ENCODE peak calls at places on chromosomes 11 and 22, in six cellular contexts. One of them, this sample, is unnamed.

GRCh38 chr11:73317373-73317772 is 9.3 kb downstream of the ARHGEF17 start:
- DNase-seq in right lobe of liver: no peak
- DNase-seq in heart right ventricle: peak
- DNase-seq in foreskin fibroblast: no peak
- DNase-seq in hippocampal formation: peak
- DNase-seq in aorta: peak
- DNase-seq in this sample: no peak

GRCh38 chr11:47997063-47998053 is 17.0 kb downstream of the PTPRJ start:
- DNase-seq in right lobe of liver: peak
- DNase-seq in heart right ventricle: no peak
- DNase-seq in foreskin fibroblast: no peak
- DNase-seq in hippocampal formation: no peak
- DNase-seq in aorta: no peak
- DNase-seq in this sample: no peak

GRCh38 chr11:62552931-62553838 is 6.6 kb upstream of the AHNAK start:
- DNase-seq in right lobe of liver: peak
- DNase-seq in heart right ventricle: peak
- DNase-seq in foreskin fibroblast: peak
- DNase-seq in hippocampal formation: no peak
- DNase-seq in aorta: peak
- DNase-seq in this sample: no peak

GRCh38 chr11:122893131-122893530 is 10.6 kb downstream of the JHY start:
- DNase-seq in right lobe of liver: no peak
- DNase-seq in heart right ventricle: no peak
- DNase-seq in foreskin fibroblast: no peak
- DNase-seq in hippocampal formation: no peak
- DNase-seq in aorta: no peak
- DNase-seq in this sample: no peak

GRCh38 chr11:77525455-77526091 is 51.7 kb upstream of the PAK1 start:
- DNase-seq in right lobe of liver: no peak
- DNase-seq in heart right ventricle: no peak
- DNase-seq in foreskin fibroblast: no peak
- DNase-seq in hippocampal formation: peak
- DNase-seq in aorta: no peak
- DNase-seq in this sample: no peak

GRCh38 chr22:48850658-48851287 is 976.9 kb downstream of the BRD1 start:
- DNase-seq in right lobe of liver: no peak
- DNase-seq in heart right ventricle: no peak
- DNase-seq in foreskin fibroblast: no peak
- DNase-seq in hippocampal formation: no peak
- DNase-seq in aorta: no peak
- DNase-seq in this sample: no peak

GRCh38 chr11:81005595-81005994 is 1564.8 kb upstream of the TENM4 start:
- DNase-seq in right lobe of liver: no peak
- DNase-seq in heart right ventricle: no peak
- DNase-seq in foreskin fibroblast: peak
- DNase-seq in hippocampal formation: no peak
- DNase-seq in aorta: no peak
- DNase-seq in this sample: no peak

GRCh38 chr11:57426439-57426753 is 525 bp downstream of the SLC43A3 start:
- DNase-seq in right lobe of liver: peak
- DNase-seq in heart right ventricle: no peak
- DNase-seq in foreskin fibroblast: no peak
- DNase-seq in hippocampal formation: no peak
- DNase-seq in aorta: no peak
- DNase-seq in this sample: no peak

GRCh38 chr11:75371930-75372876 is 20.7 kb upstream of the ARRB1 start:
- DNase-seq in right lobe of liver: no peak
- DNase-seq in heart right ventricle: no peak
- DNase-seq in foreskin fibroblast: peak
- DNase-seq in hippocampal formation: no peak
- DNase-seq in aorta: no peak
- DNase-seq in this sample: no peak

GRCh38 chr11:76047766-76048165 is 158.5 kb downstream of the WNT11 start:
- DNase-seq in right lobe of liver: no peak
- DNase-seq in heart right ventricle: no peak
- DNase-seq in foreskin fibroblast: no peak
- DNase-seq in hippocampal formation: no peak
- DNase-seq in aorta: no peak
- DNase-seq in this sample: no peak

GRCh38 chr11:66363805-66364535 is 7.6 kb downstream of the SLC29A2 start:
- DNase-seq in right lobe of liver: no peak
- DNase-seq in heart right ventricle: peak
- DNase-seq in foreskin fibroblast: no peak
- DNase-seq in hippocampal formation: no peak
- DNase-seq in aorta: no peak
- DNase-seq in this sample: peak

GRCh38 chr11:77044356-77044755 is 10.2 kb downstream of the B3GNT6 start:
- DNase-seq in right lobe of liver: no peak
- DNase-seq in heart right ventricle: no peak
- DNase-seq in foreskin fibroblast: no peak
- DNase-seq in hippocampal formation: no peak
- DNase-seq in aorta: no peak
- DNase-seq in this sample: no peak

GRCh38 chr11:35145249-35145648 is 6.3 kb downstream of the CD44 start:
- DNase-seq in right lobe of liver: peak
- DNase-seq in heart right ventricle: no peak
- DNase-seq in foreskin fibroblast: peak
- DNase-seq in hippocampal formation: no peak
- DNase-seq in aorta: peak
- DNase-seq in this sample: peak

GRCh38 chr11:2890466-2891241 is 5.1 kb upstream of the CDKN1C start:
- DNase-seq in right lobe of liver: peak
- DNase-seq in heart right ventricle: peak
- DNase-seq in foreskin fibroblast: peak
- DNase-seq in hippocampal formation: no peak
- DNase-seq in aorta: no peak
- DNase-seq in this sample: no peak

GRCh38 chr11:113436672-113437252 is 38.4 kb downstream of the DRD2 start:
- DNase-seq in right lobe of liver: no peak
- DNase-seq in heart right ventricle: no peak
- DNase-seq in foreskin fibroblast: no peak
- DNase-seq in hippocampal formation: no peak
- DNase-seq in aorta: no peak
- DNase-seq in this sample: no peak

GRCh38 chr11:32658639-32659406 is 75.2 kb downstream of the EIF3M start:
- DNase-seq in right lobe of liver: no peak
- DNase-seq in heart right ventricle: no peak
- DNase-seq in foreskin fibroblast: peak
- DNase-seq in hippocampal formation: no peak
- DNase-seq in aorta: no peak
- DNase-seq in this sample: no peak

GRCh38 chr11:77082838-77083552 is 16.2 kb downstream of the CAPN5 start:
- DNase-seq in right lobe of liver: peak
- DNase-seq in heart right ventricle: peak
- DNase-seq in foreskin fibroblast: no peak
- DNase-seq in hippocampal formation: no peak
- DNase-seq in aorta: peak
- DNase-seq in this sample: no peak

GRCh38 chr11:112195906-112196305 is 20.6 kb downstream of the BCO2 start:
- DNase-seq in right lobe of liver: no peak
- DNase-seq in heart right ventricle: no peak
- DNase-seq in foreskin fibroblast: no peak
- DNase-seq in hippocampal formation: no peak
- DNase-seq in aorta: no peak
- DNase-seq in this sample: no peak

GRCh38 chr11:128502736-128503135 is 84.6 kb downstream of the ETS1 start:
- DNase-seq in right lobe of liver: no peak
- DNase-seq in heart right ventricle: no peak
- DNase-seq in foreskin fibroblast: peak
- DNase-seq in hippocampal formation: no peak
- DNase-seq in aorta: no peak
- DNase-seq in this sample: no peak

GRCh38 chr11:198236-198806 is 5.4 kb downstream of the SCGB1C1 start:
- DNase-seq in right lobe of liver: peak
- DNase-seq in heart right ventricle: no peak
- DNase-seq in foreskin fibroblast: no peak
- DNase-seq in hippocampal formation: no peak
- DNase-seq in aorta: peak
- DNase-seq in this sample: no peak

GRCh38 chr11:68338041-68338800 is 25.8 kb downstream of the LRP5 start:
- DNase-seq in right lobe of liver: no peak
- DNase-seq in heart right ventricle: no peak
- DNase-seq in foreskin fibroblast: no peak
- DNase-seq in hippocampal formation: no peak
- DNase-seq in aorta: peak
- DNase-seq in this sample: no peak

GRCh38 chr11:61586792-61587430 is 6.0 kb upstream of the SYT7 start:
- DNase-seq in right lobe of liver: no peak
- DNase-seq in heart right ventricle: no peak
- DNase-seq in foreskin fibroblast: no peak
- DNase-seq in hippocampal formation: no peak
- DNase-seq in aorta: no peak
- DNase-seq in this sample: no peak

GRCh38 chr22:18970180-18970947 is 34.3 kb upstream of the PRODH start:
- DNase-seq in right lobe of liver: no peak
- DNase-seq in heart right ventricle: no peak
- DNase-seq in foreskin fibroblast: no peak
- DNase-seq in hippocampal formation: no peak
- DNase-seq in aorta: no peak
- DNase-seq in this sample: peak